ENCODE peak calls at places on chromosomes 4 and X, in eight cellular contexts. Q, D, J, O, C, L, B and G are unnamed samples.

GRCh38 chr4:56112377-56112776 is 163.6 kb downstream of the CEP135 start:
- DNase-seq in Q (no peak), D (no peak), J (no peak), O (no peak), C (no peak), L (no peak), B (no peak), G (no peak)

GRCh38 chrX:136397001-136397400 is 90.7 kb upstream of the BRS3 start:
- DNase-seq in Q (no peak), D (no peak), J (no peak), O (no peak), C (no peak), L (peak; percentile 4), B (no peak), G (no peak)

GRCh38 chr4:47519239-47519883 is 34.3 kb downstream of the ATP10D start:
- DNase-seq in Q (no peak), D (no peak), J (peak; percentile 43), O (no peak), C (no peak), L (no peak), B (no peak), G (no peak)

GRCh38 chrX:21658152-21658737 is at the start of gene KLHL34:
- DNase-seq in Q (no peak), D (no peak), J (peak; percentile 6), O (no peak), C (no peak), L (no peak), B (no peak), G (no peak)

GRCh38 chr4:157115613-157116340 is 39.8 kb downstream of the GLRB start:
- DNase-seq in Q (peak; percentile 61), D (no peak), J (peak; percentile 28), O (no peak), C (no peak), L (peak; percentile 60), B (no peak), G (no peak)

GRCh38 chr4:174592985-174593335 is 70.7 kb upstream of the HPGD start:
- DNase-seq in Q (peak; percentile 42), D (no peak), J (peak; percentile 82), O (no peak), C (no peak), L (peak; percentile 35), B (no peak), G (no peak)

GRCh38 chr4:186778134-186778533 is 54.5 kb upstream of the FAT1 start:
- DNase-seq in Q (no peak), D (no peak), J (no peak), O (no peak), C (no peak), L (no peak), B (no peak), G (no peak)

GRCh38 chr4:157217708-157218107 is 2.8 kb upstream of the GRIA2 start:
- DNase-seq in Q (no peak), D (no peak), J (peak; percentile 39), O (no peak), C (no peak), L (peak; percentile 35), B (no peak), G (no peak)

GRCh38 chrX:153922932-153923857 is 2.9 kb downstream of the ARHGAP4 start:
- DNase-seq in Q (no peak), D (no peak), J (peak; percentile 65), O (peak; percentile 69), C (no peak), L (peak; percentile 54), B (no peak), G (no peak)

GRCh38 chr4:7059673-7060072 is 8.2 kb downstream of the GRPEL1 start:
- DNase-seq in Q (no peak), D (no peak), J (no peak), O (no peak), C (no peak), L (no peak), B (no peak), G (no peak)

GRCh38 chr4:184851200-184851541 is 25.4 kb upstream of the ACSL1 start:
- DNase-seq in Q (no peak), D (no peak), J (no peak), O (no peak), C (no peak), L (no peak), B (no peak), G (no peak)

GRCh38 chrX:125439194-125439849 is 119.7 kb downstream of the TEX13C start:
- DNase-seq in Q (no peak), D (no peak), J (no peak), O (no peak), C (no peak), L (no peak), B (no peak), G (no peak)

GRCh38 chr4:138053601-138054322 is 188.4 kb downstream of the SLC7A11 start:
- DNase-seq in Q (peak; percentile 73), D (no peak), J (peak; percentile 67), O (no peak), C (no peak), L (peak; percentile 92), B (no peak), G (no peak)

GRCh38 chrX:155957843-155958242 is 39.7 kb upstream of the IL9R start:
- DNase-seq in Q (no peak), D (no peak), J (no peak), O (no peak), C (no peak), L (no peak), B (no peak), G (no peak)

GRCh38 chr4:13484749-13485345 is 707 bp upstream of the RAB28 start:
- DNase-seq in Q (no peak), D (no peak), J (no peak), O (no peak), C (no peak), L (peak; percentile 52), B (no peak), G (no peak)

GRCh38 chr4:127482049-127482448 is 150.7 kb upstream of the INTU start:
- DNase-seq in Q (no peak), D (no peak), J (no peak), O (no peak), C (no peak), L (no peak), B (no peak), G (no peak)

GRCh38 chr4:48863728-48864127 is 32.8 kb downstream of the OCIAD1 start:
- DNase-seq in Q (no peak), D (no peak), J (no peak), O (no peak), C (no peak), L (no peak), B (no peak), G (no peak)

GRCh38 chr4:73726000-73726399 is 14.4 kb upstream of the CXCL8 start:
- DNase-seq in Q (peak; percentile 95), D (no peak), J (peak; percentile 79), O (no peak), C (no peak), L (peak; percentile 80), B (no peak), G (no peak)

GRCh38 chrX:138411048-138411447 is 300.5 kb downstream of the FGF13 start:
- DNase-seq in Q (no peak), D (no peak), J (no peak), O (no peak), C (no peak), L (no peak), B (no peak), G (no peak)